ENCODE peak calls at places on chromosome 10, in six cellular contexts. S is posterior cingulate gyrus, N is lower lobe of right lung, F is fibroblast of pulmonary artery, K is HEK293T, A is fibroblast of lung. M is an unnamed sample.

GRCh38 chr10:59303018-59303417 is 59.3 kb downstream of the FAM13C start:
- DNase-seq in S (no peak), N (no peak), F (no peak), K (no peak), A (no peak), M (no peak)

GRCh38 chr10:72387187-72387586 is 32.5 kb upstream of the DNAJB12 start:
- DNase-seq in S (no peak), N (no peak), F (no peak), K (no peak), A (no peak), M (no peak)

GRCh38 chr10:8300925-8301707 is 246.6 kb downstream of the GATA3 start:
- DNase-seq in S (no peak), N (no peak), F (no peak), K (no peak), A (no peak), M (no peak)

GRCh38 chr10:123381271-123381670 is 227.1 kb downstream of the BUB3 start:
- DNase-seq in S (no peak), N (no peak), F (peak), K (no peak), A (no peak), M (no peak)

GRCh38 chr10:91146146-91146545 is 74.3 kb upstream of the PCGF5 start:
- DNase-seq in S (no peak), N (no peak), F (no peak), K (no peak), A (no peak), M (no peak)

GRCh38 chr10:15419279-15419874 is 48.3 kb upstream of the FAM171A1 start:
- DNase-seq in S (no peak), N (no peak), F (peak), K (peak), A (peak), M (peak)

GRCh38 chr10:107656932-107657331 is 492.4 kb upstream of the SORCS1 start:
- DNase-seq in S (no peak), N (no peak), F (no peak), K (no peak), A (no peak), M (no peak)

GRCh38 chr10:131786756-131787605 is 113.8 kb upstream of the PPP2R2D start:
- DNase-seq in S (no peak), N (no peak), F (peak), K (no peak), A (peak), M (peak)

GRCh38 chr10:132223156-132223590 is 36.4 kb downstream of the DPYSL4 start:
- DNase-seq in S (peak), N (peak), F (peak), K (peak), A (peak), M (peak)

GRCh38 chr10:49270565-49270964 is 28.4 kb upstream of the C10orf71 start:
- DNase-seq in S (no peak), N (no peak), F (no peak), K (no peak), A (no peak), M (no peak)